ENCODE peak calls at places on chromosome 5, in six cellular contexts. One of them, this sample, is unnamed.
A peak's percentile ranks its signal among the peaks of the same experiment; 100 is the strongest.

GRCh38 chr5:132867046-132867451 is 607 bp downstream of the UQCRQ start:
- ATAC-seq in effector memory CD8-positive, alpha-beta T cell: no peak
- ATAC-seq in activated naive CD4-positive, alpha-beta T cell treated with anti-CD3 and anti-CD28 coated beads, Interleukin-2, amount 50 U/mL, for 72 hours: no peak
- ATAC-seq in left ventricle myocardium superior: no peak
- ATAC-seq in heart right ventricle: no peak
- ATAC-seq in SK-N-SH treated with all-trans-retinoic acid at 6 μM for 48 hours: peak; percentile 27
- ATAC-seq in this sample: no peak

GRCh38 chr5:105448251-105448650 is 1885.7 kb upstream of the NUDT12 start:
- ATAC-seq in left ventricle myocardium superior: no peak
- ATAC-seq in activated naive CD4-positive, alpha-beta T cell treated with anti-CD3 and anti-CD28 coated beads, Interleukin-2, amount 50 U/mL, for 72 hours: no peak
- ATAC-seq in SK-N-SH treated with all-trans-retinoic acid at 6 μM for 48 hours: no peak
- ATAC-seq in heart right ventricle: no peak
- ATAC-seq in effector memory CD8-positive, alpha-beta T cell: no peak
- ATAC-seq in this sample: no peak

GRCh38 chr5:159091051-159091450 is 8.7 kb downstream of the EBF1 start:
- ATAC-seq in activated naive CD4-positive, alpha-beta T cell treated with anti-CD3 and anti-CD28 coated beads, Interleukin-2, amount 50 U/mL, for 72 hours: no peak
- ATAC-seq in heart right ventricle: no peak
- ATAC-seq in effector memory CD8-positive, alpha-beta T cell: no peak
- ATAC-seq in left ventricle myocardium superior: no peak
- ATAC-seq in SK-N-SH treated with all-trans-retinoic acid at 6 μM for 48 hours: no peak
- ATAC-seq in this sample: no peak

GRCh38 chr5:166651234-166651633 is 1640.2 kb upstream of the WWC1 start:
- ATAC-seq in effector memory CD8-positive, alpha-beta T cell: no peak
- ATAC-seq in SK-N-SH treated with all-trans-retinoic acid at 6 μM for 48 hours: no peak
- ATAC-seq in activated naive CD4-positive, alpha-beta T cell treated with anti-CD3 and anti-CD28 coated beads, Interleukin-2, amount 50 U/mL, for 72 hours: no peak
- ATAC-seq in heart right ventricle: no peak
- ATAC-seq in left ventricle myocardium superior: no peak
- ATAC-seq in this sample: no peak

GRCh38 chr5:119332978-119333401 is 22.8 kb upstream of the TNFAIP8 start:
- ATAC-seq in heart right ventricle: no peak
- ATAC-seq in activated naive CD4-positive, alpha-beta T cell treated with anti-CD3 and anti-CD28 coated beads, Interleukin-2, amount 50 U/mL, for 72 hours: peak; percentile 0
- ATAC-seq in left ventricle myocardium superior: no peak
- ATAC-seq in SK-N-SH treated with all-trans-retinoic acid at 6 μM for 48 hours: no peak
- ATAC-seq in effector memory CD8-positive, alpha-beta T cell: no peak
- ATAC-seq in this sample: no peak

GRCh38 chr5:116130976-116131375 is 46.2 kb downstream of the COMMD10 start:
- ATAC-seq in left ventricle myocardium superior: no peak
- ATAC-seq in SK-N-SH treated with all-trans-retinoic acid at 6 μM for 48 hours: no peak
- ATAC-seq in heart right ventricle: no peak
- ATAC-seq in effector memory CD8-positive, alpha-beta T cell: no peak
- ATAC-seq in activated naive CD4-positive, alpha-beta T cell treated with anti-CD3 and anti-CD28 coated beads, Interleukin-2, amount 50 U/mL, for 72 hours: no peak
- ATAC-seq in this sample: no peak

GRCh38 chr5:145228564-145228963 is 606.6 kb downstream of the PRELID2 start:
- ATAC-seq in SK-N-SH treated with all-trans-retinoic acid at 6 μM for 48 hours: no peak
- ATAC-seq in activated naive CD4-positive, alpha-beta T cell treated with anti-CD3 and anti-CD28 coated beads, Interleukin-2, amount 50 U/mL, for 72 hours: no peak
- ATAC-seq in left ventricle myocardium superior: no peak
- ATAC-seq in heart right ventricle: no peak
- ATAC-seq in effector memory CD8-positive, alpha-beta T cell: no peak
- ATAC-seq in this sample: no peak

GRCh38 chr5:40365357-40366330 is 314.1 kb upstream of the PTGER4 start:
- ATAC-seq in effector memory CD8-positive, alpha-beta T cell: no peak
- ATAC-seq in activated naive CD4-positive, alpha-beta T cell treated with anti-CD3 and anti-CD28 coated beads, Interleukin-2, amount 50 U/mL, for 72 hours: no peak
- ATAC-seq in SK-N-SH treated with all-trans-retinoic acid at 6 μM for 48 hours: no peak
- ATAC-seq in heart right ventricle: no peak
- ATAC-seq in left ventricle myocardium superior: no peak
- ATAC-seq in this sample: no peak

GRCh38 chr5:66994790-66995189 is 201.8 kb downstream of the CD180 start:
- ATAC-seq in SK-N-SH treated with all-trans-retinoic acid at 6 μM for 48 hours: no peak
- ATAC-seq in heart right ventricle: no peak
- ATAC-seq in left ventricle myocardium superior: no peak
- ATAC-seq in activated naive CD4-positive, alpha-beta T cell treated with anti-CD3 and anti-CD28 coated beads, Interleukin-2, amount 50 U/mL, for 72 hours: no peak
- ATAC-seq in effector memory CD8-positive, alpha-beta T cell: no peak
- ATAC-seq in this sample: no peak

GRCh38 chr5:137828192-137828591 is 39.5 kb upstream of the MYOT start:
- ATAC-seq in activated naive CD4-positive, alpha-beta T cell treated with anti-CD3 and anti-CD28 coated beads, Interleukin-2, amount 50 U/mL, for 72 hours: no peak
- ATAC-seq in effector memory CD8-positive, alpha-beta T cell: no peak
- ATAC-seq in left ventricle myocardium superior: peak; percentile 86
- ATAC-seq in heart right ventricle: peak; percentile 87
- ATAC-seq in SK-N-SH treated with all-trans-retinoic acid at 6 μM for 48 hours: no peak
- ATAC-seq in this sample: no peak

GRCh38 chr5:157159209-157159751 is 6.8 kb downstream of the GARIN3 start:
- ATAC-seq in left ventricle myocardium superior: no peak
- ATAC-seq in heart right ventricle: no peak
- ATAC-seq in activated naive CD4-positive, alpha-beta T cell treated with anti-CD3 and anti-CD28 coated beads, Interleukin-2, amount 50 U/mL, for 72 hours: peak; percentile 86
- ATAC-seq in effector memory CD8-positive, alpha-beta T cell: peak; percentile 75
- ATAC-seq in SK-N-SH treated with all-trans-retinoic acid at 6 μM for 48 hours: no peak
- ATAC-seq in this sample: no peak

GRCh38 chr5:113169720-113170119 is 193.1 kb downstream of the DCP2 start:
- ATAC-seq in SK-N-SH treated with all-trans-retinoic acid at 6 μM for 48 hours: no peak
- ATAC-seq in effector memory CD8-positive, alpha-beta T cell: no peak
- ATAC-seq in left ventricle myocardium superior: no peak
- ATAC-seq in heart right ventricle: no peak
- ATAC-seq in activated naive CD4-positive, alpha-beta T cell treated with anti-CD3 and anti-CD28 coated beads, Interleukin-2, amount 50 U/mL, for 72 hours: no peak
- ATAC-seq in this sample: no peak

GRCh38 chr5:138566792-138567191 is 8.4 kb downstream of the HSPA9 start:
- ATAC-seq in SK-N-SH treated with all-trans-retinoic acid at 6 μM for 48 hours: no peak
- ATAC-seq in effector memory CD8-positive, alpha-beta T cell: no peak
- ATAC-seq in left ventricle myocardium superior: no peak
- ATAC-seq in heart right ventricle: no peak
- ATAC-seq in activated naive CD4-positive, alpha-beta T cell treated with anti-CD3 and anti-CD28 coated beads, Interleukin-2, amount 50 U/mL, for 72 hours: no peak
- ATAC-seq in this sample: no peak

GRCh38 chr5:59086024-59086423 is 503.1 kb downstream of the RAB3C start:
- ATAC-seq in effector memory CD8-positive, alpha-beta T cell: no peak
- ATAC-seq in heart right ventricle: no peak
- ATAC-seq in SK-N-SH treated with all-trans-retinoic acid at 6 μM for 48 hours: no peak
- ATAC-seq in activated naive CD4-positive, alpha-beta T cell treated with anti-CD3 and anti-CD28 coated beads, Interleukin-2, amount 50 U/mL, for 72 hours: no peak
- ATAC-seq in left ventricle myocardium superior: no peak
- ATAC-seq in this sample: no peak

GRCh38 chr5:160048131-160048530 is 39.2 kb downstream of the TTC1 start:
- ATAC-seq in heart right ventricle: peak; percentile 68
- ATAC-seq in activated naive CD4-positive, alpha-beta T cell treated with anti-CD3 and anti-CD28 coated beads, Interleukin-2, amount 50 U/mL, for 72 hours: no peak
- ATAC-seq in SK-N-SH treated with all-trans-retinoic acid at 6 μM for 48 hours: no peak
- ATAC-seq in effector memory CD8-positive, alpha-beta T cell: no peak
- ATAC-seq in left ventricle myocardium superior: peak; percentile 64
- ATAC-seq in this sample: peak; percentile 77

GRCh38 chr5:67187318-67187717 is 9.3 kb downstream of the CD180 start:
- ATAC-seq in SK-N-SH treated with all-trans-retinoic acid at 6 μM for 48 hours: no peak
- ATAC-seq in heart right ventricle: no peak
- ATAC-seq in effector memory CD8-positive, alpha-beta T cell: peak; percentile 70
- ATAC-seq in left ventricle myocardium superior: no peak
- ATAC-seq in activated naive CD4-positive, alpha-beta T cell treated with anti-CD3 and anti-CD28 coated beads, Interleukin-2, amount 50 U/mL, for 72 hours: no peak
- ATAC-seq in this sample: no peak

GRCh38 chr5:14374100-14374499 is 207.5 kb upstream of the OTULINL start:
- ATAC-seq in heart right ventricle: no peak
- ATAC-seq in left ventricle myocardium superior: peak; percentile 41
- ATAC-seq in SK-N-SH treated with all-trans-retinoic acid at 6 μM for 48 hours: no peak
- ATAC-seq in activated naive CD4-positive, alpha-beta T cell treated with anti-CD3 and anti-CD28 coated beads, Interleukin-2, amount 50 U/mL, for 72 hours: no peak
- ATAC-seq in effector memory CD8-positive, alpha-beta T cell: no peak
- ATAC-seq in this sample: no peak

GRCh38 chr5:143762636-143763035 is 49.3 kb upstream of the HMHB1 start:
- ATAC-seq in left ventricle myocardium superior: no peak
- ATAC-seq in activated naive CD4-positive, alpha-beta T cell treated with anti-CD3 and anti-CD28 coated beads, Interleukin-2, amount 50 U/mL, for 72 hours: no peak
- ATAC-seq in SK-N-SH treated with all-trans-retinoic acid at 6 μM for 48 hours: no peak
- ATAC-seq in effector memory CD8-positive, alpha-beta T cell: no peak
- ATAC-seq in heart right ventricle: no peak
- ATAC-seq in this sample: no peak

GRCh38 chr5:176754376-176754942 is 55.9 kb upstream of the UNC5A start:
- ATAC-seq in heart right ventricle: no peak
- ATAC-seq in left ventricle myocardium superior: no peak
- ATAC-seq in SK-N-SH treated with all-trans-retinoic acid at 6 μM for 48 hours: no peak
- ATAC-seq in activated naive CD4-positive, alpha-beta T cell treated with anti-CD3 and anti-CD28 coated beads, Interleukin-2, amount 50 U/mL, for 72 hours: no peak
- ATAC-seq in effector memory CD8-positive, alpha-beta T cell: no peak
- ATAC-seq in this sample: no peak

GRCh38 chr5:151699071-151699901 is 12.6 kb upstream of the SPARC start:
- ATAC-seq in SK-N-SH treated with all-trans-retinoic acid at 6 μM for 48 hours: peak; percentile 96
- ATAC-seq in effector memory CD8-positive, alpha-beta T cell: no peak
- ATAC-seq in heart right ventricle: peak; percentile 89
- ATAC-seq in activated naive CD4-positive, alpha-beta T cell treated with anti-CD3 and anti-CD28 coated beads, Interleukin-2, amount 50 U/mL, for 72 hours: no peak
- ATAC-seq in left ventricle myocardium superior: peak; percentile 90
- ATAC-seq in this sample: peak; percentile 82

GRCh38 chr5:58113172-58113571 is 346.7 kb downstream of the PLK2 start:
- ATAC-seq in left ventricle myocardium superior: no peak
- ATAC-seq in activated naive CD4-positive, alpha-beta T cell treated with anti-CD3 and anti-CD28 coated beads, Interleukin-2, amount 50 U/mL, for 72 hours: no peak
- ATAC-seq in SK-N-SH treated with all-trans-retinoic acid at 6 μM for 48 hours: no peak
- ATAC-seq in effector memory CD8-positive, alpha-beta T cell: no peak
- ATAC-seq in heart right ventricle: no peak
- ATAC-seq in this sample: no peak

GRCh38 chr5:69042500-69042899 is 51.3 kb upstream of the SLC30A5 start:
- ATAC-seq in left ventricle myocardium superior: peak; percentile 17
- ATAC-seq in effector memory CD8-positive, alpha-beta T cell: peak; percentile 24
- ATAC-seq in heart right ventricle: peak; percentile 16
- ATAC-seq in SK-N-SH treated with all-trans-retinoic acid at 6 μM for 48 hours: peak; percentile 48
- ATAC-seq in activated naive CD4-positive, alpha-beta T cell treated with anti-CD3 and anti-CD28 coated beads, Interleukin-2, amount 50 U/mL, for 72 hours: peak; percentile 49
- ATAC-seq in this sample: no peak

GRCh38 chr5:169744336-169744735 is 107.3 kb downstream of the DOCK2 start:
- ATAC-seq in SK-N-SH treated with all-trans-retinoic acid at 6 μM for 48 hours: no peak
- ATAC-seq in left ventricle myocardium superior: no peak
- ATAC-seq in effector memory CD8-positive, alpha-beta T cell: no peak
- ATAC-seq in activated naive CD4-positive, alpha-beta T cell treated with anti-CD3 and anti-CD28 coated beads, Interleukin-2, amount 50 U/mL, for 72 hours: no peak
- ATAC-seq in heart right ventricle: no peak
- ATAC-seq in this sample: no peak

GRCh38 chr5:154215531-154215930 is 25.0 kb downstream of the GALNT10 start:
- ATAC-seq in effector memory CD8-positive, alpha-beta T cell: no peak
- ATAC-seq in activated naive CD4-positive, alpha-beta T cell treated with anti-CD3 and anti-CD28 coated beads, Interleukin-2, amount 50 U/mL, for 72 hours: no peak
- ATAC-seq in left ventricle myocardium superior: no peak
- ATAC-seq in heart right ventricle: no peak
- ATAC-seq in SK-N-SH treated with all-trans-retinoic acid at 6 μM for 48 hours: no peak
- ATAC-seq in this sample: no peak

GRCh38 chr5:31632460-31632859 is 6.5 kb upstream of the PDZD2 start:
- ATAC-seq in left ventricle myocardium superior: no peak
- ATAC-seq in effector memory CD8-positive, alpha-beta T cell: no peak
- ATAC-seq in heart right ventricle: no peak
- ATAC-seq in activated naive CD4-positive, alpha-beta T cell treated with anti-CD3 and anti-CD28 coated beads, Interleukin-2, amount 50 U/mL, for 72 hours: no peak
- ATAC-seq in SK-N-SH treated with all-trans-retinoic acid at 6 μM for 48 hours: no peak
- ATAC-seq in this sample: no peak

GRCh38 chr5:135335031-135335828 is 63.8 kb downstream of the MACROH2A1 start:
- ATAC-seq in left ventricle myocardium superior: peak; percentile 46
- ATAC-seq in heart right ventricle: no peak
- ATAC-seq in effector memory CD8-positive, alpha-beta T cell: no peak
- ATAC-seq in activated naive CD4-positive, alpha-beta T cell treated with anti-CD3 and anti-CD28 coated beads, Interleukin-2, amount 50 U/mL, for 72 hours: no peak
- ATAC-seq in SK-N-SH treated with all-trans-retinoic acid at 6 μM for 48 hours: no peak
- ATAC-seq in this sample: no peak

GRCh38 chr5:134435525-134435924 is 23.8 kb upstream of the CDKN2AIPNL start:
- ATAC-seq in SK-N-SH treated with all-trans-retinoic acid at 6 μM for 48 hours: no peak
- ATAC-seq in left ventricle myocardium superior: no peak
- ATAC-seq in heart right ventricle: no peak
- ATAC-seq in effector memory CD8-positive, alpha-beta T cell: no peak
- ATAC-seq in activated naive CD4-positive, alpha-beta T cell treated with anti-CD3 and anti-CD28 coated beads, Interleukin-2, amount 50 U/mL, for 72 hours: peak; percentile 62
- ATAC-seq in this sample: no peak

GRCh38 chr5:59021837-59022514 is 439.1 kb downstream of the RAB3C start:
- ATAC-seq in SK-N-SH treated with all-trans-retinoic acid at 6 μM for 48 hours: no peak
- ATAC-seq in effector memory CD8-positive, alpha-beta T cell: peak; percentile 6
- ATAC-seq in left ventricle myocardium superior: peak; percentile 70
- ATAC-seq in activated naive CD4-positive, alpha-beta T cell treated with anti-CD3 and anti-CD28 coated beads, Interleukin-2, amount 50 U/mL, for 72 hours: no peak
- ATAC-seq in heart right ventricle: peak; percentile 68
- ATAC-seq in this sample: no peak

GRCh38 chr5:62653001-62653863 is 74.6 kb downstream of the LRRC70 start:
- ATAC-seq in SK-N-SH treated with all-trans-retinoic acid at 6 μM for 48 hours: no peak
- ATAC-seq in activated naive CD4-positive, alpha-beta T cell treated with anti-CD3 and anti-CD28 coated beads, Interleukin-2, amount 50 U/mL, for 72 hours: no peak
- ATAC-seq in left ventricle myocardium superior: peak; percentile 33
- ATAC-seq in effector memory CD8-positive, alpha-beta T cell: no peak
- ATAC-seq in heart right ventricle: peak; percentile 39
- ATAC-seq in this sample: peak; percentile 46

GRCh38 chr5:178259623-178260536 is 27.3 kb upstream of the PHYKPL start:
- ATAC-seq in heart right ventricle: no peak
- ATAC-seq in SK-N-SH treated with all-trans-retinoic acid at 6 μM for 48 hours: no peak
- ATAC-seq in activated naive CD4-positive, alpha-beta T cell treated with anti-CD3 and anti-CD28 coated beads, Interleukin-2, amount 50 U/mL, for 72 hours: peak; percentile 48
- ATAC-seq in left ventricle myocardium superior: no peak
- ATAC-seq in effector memory CD8-positive, alpha-beta T cell: no peak
- ATAC-seq in this sample: no peak

GRCh38 chr5:136075339-136075885 is 46.6 kb downstream of the TGFBI start:
- ATAC-seq in left ventricle myocardium superior: no peak
- ATAC-seq in heart right ventricle: no peak
- ATAC-seq in activated naive CD4-positive, alpha-beta T cell treated with anti-CD3 and anti-CD28 coated beads, Interleukin-2, amount 50 U/mL, for 72 hours: no peak
- ATAC-seq in effector memory CD8-positive, alpha-beta T cell: no peak
- ATAC-seq in SK-N-SH treated with all-trans-retinoic acid at 6 μM for 48 hours: peak; percentile 1
- ATAC-seq in this sample: no peak

GRCh38 chr5:68255305-68256130 is 40.0 kb downstream of the PIK3R1 start:
- ATAC-seq in heart right ventricle: no peak
- ATAC-seq in SK-N-SH treated with all-trans-retinoic acid at 6 μM for 48 hours: no peak
- ATAC-seq in activated naive CD4-positive, alpha-beta T cell treated with anti-CD3 and anti-CD28 coated beads, Interleukin-2, amount 50 U/mL, for 72 hours: peak; percentile 36
- ATAC-seq in left ventricle myocardium superior: no peak
- ATAC-seq in effector memory CD8-positive, alpha-beta T cell: peak; percentile 81
- ATAC-seq in this sample: no peak

GRCh38 chr5:79173626-79174025 is 62.0 kb downstream of the BHMT start:
- ATAC-seq in effector memory CD8-positive, alpha-beta T cell: no peak
- ATAC-seq in activated naive CD4-positive, alpha-beta T cell treated with anti-CD3 and anti-CD28 coated beads, Interleukin-2, amount 50 U/mL, for 72 hours: no peak
- ATAC-seq in SK-N-SH treated with all-trans-retinoic acid at 6 μM for 48 hours: no peak
- ATAC-seq in heart right ventricle: no peak
- ATAC-seq in left ventricle myocardium superior: no peak
- ATAC-seq in this sample: no peak

GRCh38 chr5:87282254-87282653 is 14.6 kb downstream of the RASA1 start:
- ATAC-seq in left ventricle myocardium superior: no peak
- ATAC-seq in activated naive CD4-positive, alpha-beta T cell treated with anti-CD3 and anti-CD28 coated beads, Interleukin-2, amount 50 U/mL, for 72 hours: peak; percentile 63
- ATAC-seq in SK-N-SH treated with all-trans-retinoic acid at 6 μM for 48 hours: no peak
- ATAC-seq in heart right ventricle: no peak
- ATAC-seq in effector memory CD8-positive, alpha-beta T cell: peak; percentile 58
- ATAC-seq in this sample: no peak

This sample was measured in gastroesophageal sphincter.